ENCODE peak calls at places on chromosome 18, in eight cellular contexts. N is MM.1S, S is osteoblast, I is neural progenitor cell, M is HCT116, W is mammary epithelial cell, C is HepG2, U is IMR-90. Y is an unnamed sample. For H3K4me1, the result is how much of the 10 kb centered on the place peaks cover.

GRCh38 chr18:32360682-32361345 is 109.9 kb downstream of the GAREM1 start:
- DNase-seq in U (no peak), M (no peak), N (no peak), W (no peak), I (no peak), C (no peak), S (no peak), Y (no peak)

GRCh38 chr18:21454725-21455124 is 145.8 kb downstream of the ESCO1 start:
- DNase-seq in C (no peak), I (no peak), W (no peak), M (no peak), S (no peak), U (no peak), N (no peak), Y (no peak)

GRCh38 chr18:59951591-59951990 is 51.8 kb downstream of the PMAIP1 start:
- DNase-seq in C (no peak), U (no peak), N (no peak), M (peak), W (peak), S (no peak), I (no peak), Y (no peak)

GRCh38 chr18:75211721-75212625 is 1.4 kb downstream of the TSHZ1 start:
- DNase-seq in C (peak), I (peak), U (peak), N (peak), S (no peak), M (no peak), W (peak), Y (no peak)

GRCh38 chr18:36662000-36662399 is 166.8 kb downstream of the TPGS2 start:
- DNase-seq in C (no peak), M (no peak), U (peak), W (no peak), N (no peak), I (peak), S (no peak), Y (no peak)

GRCh38 chr18:38801640-38802039 is 1236.0 kb upstream of the CELF4 start:
- DNase-seq in U (no peak), S (no peak), M (no peak), N (no peak), C (no peak), W (no peak), I (peak), Y (no peak)

GRCh38 chr18:63676526-63676925 is 14.8 kb upstream of the SERPINB3 start:
- DNase-seq in C (no peak), W (peak), S (no peak), M (peak), U (no peak), I (peak), N (peak), Y (no peak)

GRCh38 chr18:715626-716025 is 3.2 kb upstream of the ENOSF1 start:
- DNase-seq in N (no peak), S (no peak), I (no peak), C (no peak), U (peak), M (no peak), W (peak), Y (no peak)

GRCh38 chr18:76323891-76324290 is 171.2 kb downstream of the ZNF516 start:
- DNase-seq in N (no peak), I (no peak), S (no peak), U (no peak), C (no peak), M (no peak), W (no peak), Y (no peak)

GRCh38 chr18:77068890-77069312 is 63.7 kb downstream of the MBP start:
- DNase-seq in N (no peak), M (no peak), C (no peak), I (peak), S (no peak), U (peak), W (peak), Y (no peak)

GRCh38 chr18:63936156-63936931 is 12.8 kb upstream of the HMSD start:
- DNase-seq in U (peak), N (peak), I (peak), C (peak), S (peak), M (peak), W (peak), Y (peak)

GRCh38 chr18:46171331-46171730 is 67.1 kb downstream of the HAUS1 start:
- DNase-seq in C (no peak), N (no peak), W (no peak), S (peak), M (no peak), I (no peak), U (no peak), Y (no peak)

DNA sequence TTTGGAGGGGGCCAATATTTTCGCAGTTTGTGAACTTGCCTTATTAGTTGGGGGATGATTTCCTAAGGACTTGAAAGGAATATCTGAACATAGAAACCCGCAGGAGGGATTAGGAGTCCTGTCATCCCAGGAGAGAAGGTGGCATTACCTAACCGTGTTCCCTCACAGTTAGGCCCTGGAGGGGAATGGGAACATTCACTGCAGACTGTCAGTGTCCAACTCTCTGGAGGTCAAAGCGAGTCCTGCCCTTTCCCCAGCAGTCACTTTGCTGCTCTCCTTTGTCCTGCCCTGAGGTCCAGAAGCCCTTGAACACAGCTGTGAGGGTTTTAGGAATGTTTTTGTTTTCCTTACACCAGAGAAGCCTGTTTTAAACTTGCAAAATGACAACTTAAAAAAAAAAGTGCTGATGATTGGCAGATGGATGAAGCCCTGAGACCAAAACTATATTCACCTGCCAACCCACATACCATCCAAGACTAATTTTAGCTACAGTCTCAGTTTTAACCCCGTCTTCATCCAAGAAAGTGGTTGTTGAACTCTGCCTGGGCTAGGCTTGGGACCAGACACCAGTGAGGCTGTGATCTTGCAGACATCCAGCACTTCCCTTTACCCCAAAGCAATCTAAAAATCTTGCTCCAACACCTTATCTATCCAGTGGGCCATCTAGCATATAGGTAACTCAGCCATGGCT is 90.5 kb upstream of the MEX3C start:
- DNase-seq in W (no peak), U (no peak), N (no peak), C (no peak), S (no peak), M (no peak), I (no peak), Y (no peak)
- H3K4me2 ChIP-seq in W (no peak), U (no peak), N (peak), C (no peak), S (no peak), M (no peak), I (no peak), Y (no peak)

GRCh38 chr18:35087726-35088125 is 46.5 kb downstream of the MAPRE2 start:
- DNase-seq in N (no peak), W (no peak), S (no peak), I (no peak), U (no peak), M (no peak), C (no peak), Y (no peak)

GRCh38 chr18:35084494-35085449 is 43.6 kb downstream of the MAPRE2 start:
- DNase-seq in I (no peak), W (no peak), S (no peak), M (no peak), U (no peak), C (peak), N (no peak), Y (no peak)

GRCh38 chr18:35086704-35087103 is 45.5 kb downstream of the MAPRE2 start:
- DNase-seq in W (no peak), C (no peak), N (no peak), I (no peak), S (no peak), M (no peak), U (no peak), Y (no peak)

GRCh38 chr18:35083174-35083712 is 42.0 kb downstream of the MAPRE2 start:
- DNase-seq in U (no peak), N (peak), I (no peak), S (no peak), C (no peak), W (no peak), M (no peak), Y (no peak)

GRCh38 chr18:35085450-35086032 is 44.3 kb downstream of the MAPRE2 start:
- DNase-seq in I (no peak), C (peak), N (no peak), M (no peak), U (no peak), S (no peak), W (no peak), Y (no peak)
- H3K27ac ChIP-seq in I (no peak), C (peak), N (no peak), M (no peak), U (no peak), S (no peak), W (no peak), Y (no peak)

DNA sequence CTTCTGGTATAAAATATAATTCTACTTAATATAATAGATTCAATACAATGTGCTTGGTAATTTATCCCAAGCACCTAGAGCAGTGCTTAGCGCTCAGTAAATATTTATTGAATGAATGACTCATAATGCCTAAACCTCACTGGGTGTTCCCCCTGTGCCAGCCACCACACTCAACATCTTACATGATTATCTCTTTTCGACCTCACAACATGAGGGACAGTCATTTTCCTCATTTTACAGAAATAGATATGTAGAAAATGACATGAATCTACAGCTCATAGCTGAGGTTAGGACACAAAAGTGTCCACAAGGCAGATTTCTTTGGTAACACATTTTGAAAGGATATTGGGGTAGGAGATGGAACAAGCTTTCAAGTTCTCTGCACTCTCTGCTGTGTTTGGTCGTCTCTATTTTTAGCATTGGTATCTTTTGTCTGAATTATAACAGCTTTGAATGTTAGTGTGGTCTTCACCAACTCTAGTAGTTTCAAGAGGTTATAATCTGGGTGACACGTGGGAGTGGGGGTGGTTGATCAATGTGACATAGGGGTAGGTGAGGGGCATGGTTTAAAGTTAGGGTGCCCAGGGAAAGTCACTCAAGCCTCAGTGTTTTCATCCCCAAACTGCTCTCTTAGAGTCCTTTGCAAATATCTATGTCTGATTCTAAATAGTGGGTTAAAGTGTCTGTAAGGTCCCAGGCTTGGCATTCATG is 9.8 kb downstream of the MYOM1 start:
- DNase-seq in I (no peak), S (no peak), M (no peak), C (no peak), U (no peak), N (no peak), W (peak), Y (no peak)
- H3K4me1 ChIP-seq in I (under half), S (under half), M (under half), C (half or more), U (under half), N (under half), W (under half), Y (under half)

DNA sequence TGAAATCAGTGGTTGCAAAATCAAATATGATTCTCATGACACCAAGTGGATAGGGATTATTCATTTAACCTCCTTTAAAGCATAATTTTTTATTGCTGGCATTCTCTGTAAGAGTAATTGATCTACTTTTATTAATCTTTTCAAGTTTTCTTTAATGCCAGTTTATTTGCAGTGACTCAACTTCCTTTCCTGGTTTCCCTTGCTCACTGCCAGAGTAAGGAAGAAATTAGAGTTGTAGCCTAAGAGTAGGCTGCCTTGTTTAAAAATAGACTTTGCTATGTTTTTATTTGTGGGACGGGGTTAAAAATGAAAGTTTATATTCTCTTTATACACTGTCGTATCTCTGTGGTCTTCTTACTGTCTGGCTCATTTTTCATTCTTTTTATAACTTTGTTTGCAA is 148.6 kb downstream of the WDR7 start:
- DNase-seq in C (no peak), W (no peak), S (no peak), I (no peak), N (no peak), M (no peak), U (peak), Y (no peak)
- H3K4me2 ChIP-seq in C (no peak), W (no peak), S (peak), I (no peak), N (no peak), M (no peak), U (peak), Y (no peak)

Y was measured in PC-9.